ENCODE peak calls at places on chromosomes 4 and X, in four cellular contexts. I is GM12892, T is astrocyte, J is stomach. L is an unnamed sample.

GRCh38 chrX:107153005-107153404 is 34.4 kb upstream of the RBM41 start:
- DNase-seq in T (no peak), I (no peak), J (no peak), L (no peak)

GRCh38 chr4:70113656-70114055 is 40.4 kb upstream of the PRR27 start:
- DNase-seq in J (no peak), I (no peak), T (no peak), L (no peak)

GRCh38 chrX:155615938-155616337 is 3.2 kb upstream of the TMLHE start:
- DNase-seq in J (no peak), I (no peak), T (no peak), L (no peak)

GRCh38 chr4:3868841-3869572 is 102.8 kb downstream of the ADRA2C start:
- DNase-seq in T (no peak), J (no peak), I (no peak), L (no peak)

GRCh38 chrX:78517124-78517523 is 142.0 kb downstream of the RTL3 start:
- DNase-seq in T (peak), I (no peak), J (no peak), L (no peak)

GRCh38 chr4:184911310-184911709 is 85.5 kb upstream of the ACSL1 start:
- DNase-seq in I (no peak), T (peak), J (peak), L (peak)

GRCh38 chrX:97372006-97372766 is 488.5 kb downstream of the RPA4 start:
- DNase-seq in I (no peak), J (no peak), T (no peak), L (no peak)

GRCh38 chr4:104064650-104065577 is 345.1 kb upstream of the TACR3 start:
- DNase-seq in J (peak), T (peak), I (no peak), L (peak)

GRCh38 chr4:158172196-158172557 is 648 bp downstream of the GASK1B start:
- DNase-seq in T (peak), I (no peak), J (no peak), L (peak)

GRCh38 chr4:47831026-47831689 is 6.7 kb downstream of the CORIN start:
- DNase-seq in T (no peak), I (no peak), J (no peak), L (no peak)

GRCh38 chr4:180407273-180407885 is 1835.8 kb upstream of the TENM3 start:
- DNase-seq in I (no peak), T (no peak), J (no peak), L (no peak)

GRCh38 chr4:76725039-76725438 is 172.9 kb downstream of the SOWAHB start:
- DNase-seq in J (no peak), T (no peak), I (no peak), L (no peak)

GRCh38 chr4:6192245-6192644 is 8.1 kb downstream of the JAKMIP1 start:
- DNase-seq in I (no peak), T (no peak), J (no peak), L (no peak)

GRCh38 chrX:138885886-138886285 is 174.4 kb upstream of the FGF13 start:
- DNase-seq in J (no peak), I (no peak), T (peak), L (peak)

GRCh38 chr4:44157611-44158277 is 290.9 kb downstream of the KCTD8 start:
- DNase-seq in J (no peak), T (peak), I (no peak), L (peak)

GRCh38 chrX:153318811-153319210 is 2.8 kb downstream of the PNMA6F start:
- DNase-seq in J (no peak), I (no peak), T (no peak), L (no peak)

GRCh38 chr4:140717313-140717712 is 38.9 kb downstream of the TBC1D9 start:
- DNase-seq in I (no peak), T (no peak), J (no peak), L (no peak)

GRCh38 chr4:168612435-168613139 is 115.7 kb downstream of the PALLD start:
- DNase-seq in I (no peak), T (peak), J (no peak), L (peak)

GRCh38 chr4:21304061-21304541 is 603.8 kb downstream of the PACRGL start:
- DNase-seq in J (peak), T (no peak), I (no peak), L (no peak)

GRCh38 chrX:24294619-24295018 is 19.2 kb downstream of the SUPT20HL2 start:
- DNase-seq in I (no peak), J (no peak), T (no peak), L (no peak)

GRCh38 chr4:74006009-74006476 is 7.6 kb upstream of the CXCL5 start:
- DNase-seq in I (no peak), J (no peak), T (peak), L (peak)

GRCh38 chrX:11395859-11396258 is 102.6 kb downstream of the AMELX start:
- DNase-seq in J (no peak), I (no peak), T (no peak), L (no peak)

GRCh38 chr4:16264798-16265197 is 38.5 kb upstream of the TAPT1 start:
- DNase-seq in I (no peak), J (no peak), T (peak), L (peak)

GRCh38 chrX:2878563-2878962 is 49.8 kb downstream of the GYG2 start:
- DNase-seq in T (no peak), J (no peak), I (no peak), L (no peak)

GRCh38 chr4:94802091-94802490 is 44.3 kb downstream of the BMPR1B start:
- DNase-seq in T (no peak), I (no peak), J (no peak), L (no peak)

GRCh38 chrX:44225667-44226066 is 117.8 kb downstream of the EFHC2 start:
- DNase-seq in I (no peak), T (no peak), J (no peak), L (no peak)

GRCh38 chr4:86960557-86960959 is 25.7 kb downstream of the AFF1 start:
- DNase-seq in I (no peak), J (no peak), T (no peak), L (peak)

GRCh38 chr4:3747582-3747906 is 18.6 kb upstream of the ADRA2C start:
- DNase-seq in J (no peak), I (no peak), T (no peak), L (no peak)

GRCh38 chr4:83858121-83858520 is 322.2 kb downstream of the GPAT3 start:
- DNase-seq in T (no peak), I (no peak), J (no peak), L (no peak)

GRCh38 chr4:45437381-45437780 is 686.5 kb downstream of the GABRG1 start:
- DNase-seq in T (no peak), J (no peak), I (no peak), L (no peak)

GRCh38 chrX:22351966-22352365 is 79.3 kb downstream of the CBLL2 start:
- DNase-seq in T (no peak), I (no peak), J (no peak), L (no peak)

GRCh38 chr4:74291468-74291867 is 16.8 kb upstream of the EPGN start:
- DNase-seq in T (no peak), I (no peak), J (no peak), L (peak)

GRCh38 chrX:136447308-136447707 is 40.4 kb upstream of the BRS3 start:
- DNase-seq in I (no peak), J (no peak), T (no peak), L (no peak)

GRCh38 chrX:41377624-41378023 is 43.7 kb downstream of the DDX3X start:
- DNase-seq in I (peak), J (no peak), T (peak), L (peak)

GRCh38 chrX:153396320-153397195 is 4.6 kb downstream of the PNMA6E start:
- DNase-seq in T (no peak), J (no peak), I (no peak), L (no peak)

GRCh38 chr4:24853142-24853541 is 57.8 kb downstream of the SOD3 start:
- DNase-seq in T (peak), I (no peak), J (no peak), L (peak)

GRCh38 chr4:11954093-11954492 is 525.4 kb upstream of the HS3ST1 start:
- DNase-seq in J (no peak), T (no peak), I (no peak), L (no peak)

GRCh38 chr4:128721896-128722295 is 87.6 kb upstream of the JADE1 start:
- DNase-seq in I (no peak), J (no peak), T (no peak), L (no peak)

GRCh38 chr4:15469402-15470148 is at the start of gene CC2D2A:
- DNase-seq in I (no peak), J (no peak), T (peak), L (peak)